ENCODE peak calls at places on chromosomes 16 and 17, in four cellular contexts. I, Y, L and N are unnamed samples.

GRCh38 chr16:29645699-29646187 is 17.3 kb upstream of the SPN start:
- DNase-seq in Y (peak; percentile 33), L (peak; percentile 23), I (no peak), N (no peak)

GRCh38 chr16:82855471-82855870 is 228.7 kb downstream of the CDH13 start:
- DNase-seq in L (no peak), I (no peak), Y (no peak), N (no peak)

GRCh38 chr16:1034230-1035065 is 38.1 kb upstream of the SSTR5 start:
- DNase-seq in Y (no peak), L (no peak), I (no peak), N (no peak)

GRCh38 chr17:59174671-59175070 is 19.1 kb downstream of the PRR11 start:
- DNase-seq in Y (no peak), I (no peak), L (no peak), N (no peak)

GRCh38 chr17:73510981-73511442 is 133.2 kb downstream of the SDK2 start:
- DNase-seq in Y (no peak), I (no peak), L (no peak), N (no peak)

GRCh38 chr17:16938031-16938430 is 33.9 kb downstream of the TNFRSF13B start:
- DNase-seq in L (no peak), I (no peak), Y (no peak), N (no peak)

GRCh38 chr17:2815781-2816185 is 19.5 kb downstream of the RAP1GAP2 start:
- DNase-seq in I (no peak), L (no peak), Y (no peak), N (no peak)

GRCh38 chr16:48451323-48451722 is 66.1 kb upstream of the SIAH1 start:
- DNase-seq in L (no peak), Y (no peak), I (no peak), N (no peak)

GRCh38 chr17:80758793-80759673 is 214.4 kb downstream of the RPTOR start:
- DNase-seq in L (peak; percentile 23), Y (peak; percentile 53), I (no peak), N (no peak)

GRCh38 chr17:77325537-77325825 is 184.7 kb downstream of the SEC14L1 start:
- DNase-seq in Y (no peak), L (no peak), I (no peak), N (no peak)

GRCh38 chr16:1531638-1531910 is 1.9 kb upstream of the TMEM204 start:
- DNase-seq in L (no peak), I (no peak), Y (no peak), N (no peak)

GRCh38 chr17:73650617-73651200 is 6.5 kb upstream of the SDK2 start:
- DNase-seq in L (no peak), Y (no peak), I (no peak), N (no peak)

GRCh38 chr16:57528499-57529323 is 7.7 kb downstream of the CCDC102A start:
- DNase-seq in L (no peak), Y (no peak), I (no peak), N (peak; percentile 47)

GRCh38 chr17:66317629-66318028 is 15.2 kb downstream of the PRKCA start:
- DNase-seq in Y (no peak), I (no peak), L (no peak), N (no peak)

GRCh38 chr16:74607967-74608356 is 1.0 kb upstream of the GLG1 start:
- DNase-seq in Y (peak; percentile 41), L (no peak), I (no peak), N (no peak)

GRCh38 chr17:76232342-76232741 is 8.0 kb downstream of the RNF157 start:
- DNase-seq in I (no peak), L (no peak), Y (peak; percentile 97), N (no peak)

GRCh38 chr16:81450783-81451491 is 6.3 kb downstream of the CMIP start:
- DNase-seq in Y (no peak), L (no peak), I (no peak), N (no peak)

GRCh38 chr17:50326831-50327364 is 19.0 kb upstream of the XYLT2 start:
- DNase-seq in I (no peak), Y (no peak), L (no peak), N (no peak)

DNA sequence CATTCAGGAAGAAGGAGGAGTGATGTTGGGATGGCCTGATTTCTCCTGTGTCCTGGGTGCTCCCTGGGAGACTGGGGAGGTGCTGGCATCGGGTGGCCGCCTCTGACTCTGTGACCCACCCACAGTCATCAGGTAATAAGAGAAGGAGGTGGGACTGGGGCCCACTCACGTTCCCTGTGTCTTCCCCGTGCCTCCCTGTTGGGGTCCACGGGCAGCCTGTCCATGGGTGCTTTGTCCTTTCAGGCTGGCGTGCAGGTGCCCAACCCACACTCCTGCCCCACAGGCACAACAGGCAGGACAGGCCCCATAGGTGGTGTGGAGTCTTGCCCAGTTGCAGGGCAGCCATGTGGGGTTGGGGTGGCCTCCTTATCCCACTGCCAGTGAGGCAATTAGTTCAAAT is 4.0 kb downstream of the DEF8 start:
- DNase-seq in L (no peak), I (no peak), Y (no peak), N (no peak)
- H3K27ac ChIP-seq in L (no peak overlapping the region), I (no peak overlapping the region), Y (no peak overlapping the region), N (no peak overlapping the region)

GRCh38 chr16:89442990-89443726 is 47.2 kb downstream of the ANKRD11 start:
- DNase-seq in L (peak; percentile 70), Y (peak; percentile 77), I (no peak), N (no peak)

GRCh38 chr16:89445166-89445565 is 45.2 kb downstream of the ANKRD11 start:
- DNase-seq in Y (no peak), L (no peak), I (no peak), N (no peak)

GRCh38 chr16:89444151-89444723 is 46.1 kb downstream of the ANKRD11 start:
- DNase-seq in I (no peak), Y (no peak), L (no peak), N (no peak)

GRCh38 chr16:89443727-89444084 is 46.7 kb downstream of the ANKRD11 start:
- DNase-seq in Y (no peak), L (no peak), I (no peak), N (no peak)

DNA sequence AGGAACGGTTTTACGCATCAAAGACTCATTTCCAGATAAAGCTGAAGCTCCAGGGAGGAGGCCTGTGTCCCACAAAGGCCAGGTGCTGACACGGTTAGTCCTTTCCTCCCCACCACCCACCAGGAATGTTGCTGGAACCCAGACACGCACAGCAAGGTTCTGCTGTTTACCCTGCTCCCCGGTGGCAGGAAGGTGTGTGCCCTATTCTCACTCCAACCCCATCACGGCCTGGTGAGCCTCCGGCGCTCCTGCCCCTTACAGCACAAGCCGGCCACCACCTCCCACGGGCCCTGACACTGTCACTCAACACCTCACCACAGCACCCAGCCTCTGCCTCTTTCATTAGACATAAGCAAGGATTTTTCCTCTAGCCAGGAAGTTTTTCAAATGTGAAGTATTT is 47.8 kb downstream of the ANKRD11 start:
- DNase-seq in L (no peak), I (no peak), Y (no peak), N (no peak)
- H3K4me3 ChIP-seq in L (no peak overlapping the region), I (no peak overlapping the region), Y (no peak overlapping the region), N (no peak overlapping the region)

GRCh38 chr16:11562411-11562810 is 24.3 kb downstream of the LITAF start:
- DNase-seq in L (no peak), Y (no peak), I (no peak), N (no peak)

GRCh38 chr16:11561856-11562255 is 24.9 kb downstream of the LITAF start:
- DNase-seq in I (no peak), L (no peak), Y (no peak), N (no peak)

GRCh38 chr16:11562941-11563340 is 23.8 kb downstream of the LITAF start:
- DNase-seq in L (no peak), Y (no peak), I (no peak), N (peak; percentile 46)

GRCh38 chr16:11564046-11564926 is 22.4 kb downstream of the LITAF start:
- DNase-seq in L (no peak), Y (no peak), I (no peak), N (no peak)

GRCh38 chr16:11563493-11564040 is 23.2 kb downstream of the LITAF start:
- DNase-seq in L (no peak), Y (no peak), I (no peak), N (no peak)
- H3K27ac ChIP-seq in L (no peak overlapping the region), Y (no peak overlapping the region), I (peak overlapping the region; percentile 13), N (peak overlapping the region; percentile 35)

GRCh38 chr17:47949197-47949759 is 7.9 kb downstream of the PNPO start:
- DNase-seq in L (peak; percentile 95), Y (peak; percentile 83), I (peak; percentile 76), N (peak; percentile 78)
- H3K4me3 ChIP-seq in L (no peak overlapping the region), Y (peak overlapping the region; percentile 33), I (peak overlapping the region; percentile 35), N (peak overlapping the region; percentile 61)

GRCh38 chr16:9489823-9490467 is 398.5 kb downstream of the HAPSTR1 start:
- DNase-seq in I (no peak), L (no peak), Y (no peak), N (no peak)
- H3K27ac ChIP-seq in I (no peak overlapping the region), L (no peak overlapping the region), Y (no peak overlapping the region), N (no peak overlapping the region)

GRCh38 chr16:89583895-89584644 is 8.5 kb downstream of the CPNE7 start:
- DNase-seq in I (no peak), Y (no peak), L (no peak), N (no peak)
- H3K4me3 ChIP-seq in I (no peak overlapping the region), Y (no peak overlapping the region), L (no peak overlapping the region), N (no peak overlapping the region)

GRCh38 chr17:82334204-82334621 is 647 bp upstream of the SECTM1 start:
- DNase-seq in L (no peak), I (no peak), Y (no peak), N (no peak)

GRCh38 chr17:82332669-82333278 is 792 bp downstream of the SECTM1 start:
- DNase-seq in L (peak; percentile 41), Y (peak; percentile 45), I (no peak), N (no peak)

GRCh38 chr17:82333279-82334171 is at the start of gene SECTM1:
- DNase-seq in L (peak; percentile 40), Y (no peak), I (peak; percentile 61), N (no peak)

GRCh38 chr17:82331345-82331939 is 2.1 kb downstream of the SECTM1 start:
- DNase-seq in I (no peak), L (no peak), Y (no peak), N (no peak)

DNA sequence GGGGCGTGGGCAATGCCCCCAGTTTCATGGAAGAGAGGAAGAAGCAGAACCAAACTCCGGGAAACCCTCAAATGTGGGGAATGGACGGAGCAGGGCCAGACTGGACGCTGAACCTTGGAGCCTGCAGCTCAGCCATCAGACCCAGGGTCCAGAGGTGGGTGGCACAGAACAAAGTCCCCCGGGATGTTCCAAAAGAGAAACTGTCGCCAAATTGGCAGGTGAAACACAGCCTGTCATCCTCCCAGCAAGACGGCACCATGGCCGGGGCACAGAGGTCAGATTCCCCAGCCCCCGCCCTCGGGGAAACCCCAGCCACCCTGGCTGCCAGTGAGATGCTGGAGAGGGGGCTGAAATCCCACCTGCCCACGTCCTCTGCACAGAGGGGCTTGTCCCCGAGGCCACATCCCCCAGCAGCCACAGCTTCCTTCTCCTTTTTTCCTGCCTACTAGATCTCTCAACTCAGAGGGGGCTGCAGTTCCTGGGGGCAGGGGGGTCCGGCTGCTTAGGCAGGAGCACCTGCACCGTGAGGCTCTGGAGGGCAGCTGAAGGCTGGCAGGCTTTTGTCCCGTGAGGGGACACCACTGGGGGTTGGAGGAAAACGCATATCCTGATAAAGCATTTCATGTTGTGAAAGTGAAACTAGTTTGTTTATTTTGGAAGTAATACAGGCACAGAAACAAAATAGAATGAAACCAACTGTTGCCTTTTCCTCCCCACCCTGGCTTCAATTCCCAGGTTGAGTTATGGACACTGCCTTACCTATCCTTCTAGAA is 1.2 kb upstream of the SECTM1 start:
- DNase-seq in L (peak; percentile 27), I (no peak), Y (peak; percentile 46), N (no peak)
- H3K27ac ChIP-seq in L (no peak overlapping the region), I (no peak overlapping the region), Y (no peak overlapping the region), N (peak overlapping the region; percentile 78)